ENCODE peak calls at places on chromosomes 5 and 9, in ten cellular contexts. T, G, A, C, N, J, E, U, X and R are unnamed samples.
A peak's percentile ranks its signal among the peaks of the same experiment; 100 is the strongest.

GRCh38 chr9:113511047-113511521 is 47.6 kb downstream of the RGS3 start:
- DNase-seq in N (no peak), U (no peak), X (no peak), J (no peak), C (no peak), G (no peak), E (no peak), A (no peak), T (no peak), R (no peak)

GRCh38 chr5:1317921-1318565 is 23.2 kb upstream of the TERT start:
- DNase-seq in U (no peak), J (no peak), N (no peak), G (no peak), C (no peak), A (no peak), T (no peak), X (no peak), E (no peak), R (peak; percentile 5)

GRCh38 chr9:137277329-137278041 is at the start of gene TOR4A:
- DNase-seq in J (peak; percentile 80), U (peak; percentile 75), G (peak; percentile 90), E (peak; percentile 86), A (peak; percentile 86), X (peak; percentile 95), C (peak; percentile 90), T (peak; percentile 91), N (peak; percentile 87), R (peak; percentile 73)

GRCh38 chr5:29037716-29038115 is 1999.3 kb upstream of the CDH9 start:
- DNase-seq in E (no peak), C (no peak), T (no peak), N (no peak), J (no peak), X (no peak), A (no peak), U (no peak), G (no peak), R (no peak)

GRCh38 chr5:133108481-133108921 is 56.7 kb downstream of the HSPA4 start:
- DNase-seq in U (no peak), G (peak; percentile 69), X (no peak), N (no peak), T (no peak), E (no peak), C (no peak), A (no peak), J (no peak), R (no peak)

GRCh38 chr9:87812375-87813118 is 70.1 kb upstream of the SPATA31E1 start:
- DNase-seq in T (peak; percentile 41), C (peak; percentile 39), N (peak; percentile 49), A (peak; percentile 66), E (peak; percentile 49), X (peak; percentile 88), G (peak; percentile 3), U (peak; percentile 55), J (no peak), R (no peak)

GRCh38 chr9:7095054-7095453 is 337.3 kb downstream of the KDM4C start:
- DNase-seq in U (no peak), G (peak; percentile 4), J (no peak), X (no peak), T (no peak), A (no peak), C (no peak), E (no peak), N (no peak), R (no peak)

GRCh38 chr5:111280282-111280901 is 56.2 kb downstream of the CAMK4 start:
- DNase-seq in J (no peak), A (no peak), N (no peak), U (no peak), G (no peak), E (no peak), C (no peak), T (no peak), X (no peak), R (no peak)

GRCh38 chr5:62051747-62052146 is 254.3 kb upstream of the KIF2A start:
- DNase-seq in U (no peak), X (no peak), C (no peak), T (no peak), G (no peak), E (no peak), N (no peak), J (no peak), A (no peak), R (no peak)

GRCh38 chr5:148343603-148344230 is 8.4 kb downstream of the SPINK9 start:
- DNase-seq in X (no peak), J (no peak), G (no peak), T (no peak), C (no peak), A (no peak), E (no peak), U (no peak), N (no peak), R (no peak)

GRCh38 chr5:1657161-1657741 is 133.5 kb upstream of the LPCAT1 start:
- DNase-seq in G (no peak), N (no peak), C (peak; percentile 29), X (no peak), J (no peak), T (no peak), U (no peak), E (no peak), A (no peak), R (no peak)

GRCh38 chr9:19050637-19051591 is 1.7 kb downstream of the RRAGA start:
- DNase-seq in N (peak; percentile 11), U (no peak), E (peak; percentile 14), A (no peak), X (no peak), G (peak; percentile 12), C (no peak), J (no peak), T (no peak), R (no peak)

GRCh38 chr9:112719696-112720095 is 1.8 kb upstream of the INIP start:
- DNase-seq in T (no peak), U (no peak), C (no peak), N (no peak), X (peak; percentile 65), J (no peak), A (peak; percentile 10), E (peak; percentile 19), G (no peak), R (no peak)

GRCh38 chr5:129345213-129345925 is 114.7 kb upstream of the ADAMTS19 start:
- DNase-seq in X (no peak), C (no peak), E (no peak), N (no peak), A (no peak), T (no peak), U (no peak), J (no peak), G (no peak), R (no peak)

GRCh38 chr5:131634996-131635754 is at the start of gene RAPGEF6:
- DNase-seq in A (peak; percentile 100), C (peak; percentile 99), T (peak; percentile 99), E (peak; percentile 97), J (peak; percentile 100), U (peak; percentile 98), X (peak; percentile 100), G (peak; percentile 100), N (peak; percentile 100), R (peak; percentile 100)

GRCh38 chr5:158670199-158670598 is 429.5 kb downstream of the EBF1 start:
- DNase-seq in T (no peak), X (no peak), A (no peak), U (no peak), J (no peak), N (no peak), C (no peak), E (no peak), G (peak; percentile 19), R (peak; percentile 28)

GRCh38 chr9:130672933-130673615 is 8.7 kb downstream of the PRDM12 start:
- DNase-seq in J (no peak), T (no peak), N (no peak), G (no peak), E (no peak), C (no peak), U (no peak), X (no peak), A (no peak), R (no peak)

GRCh38 chr5:95806687-95807086 is 15.8 kb downstream of the GLRX start:
- DNase-seq in X (no peak), T (no peak), C (no peak), A (no peak), E (no peak), U (no peak), N (no peak), J (no peak), G (no peak), R (no peak)
- H2AFZ ChIP-seq in X (no peak overlapping the region), T (no peak overlapping the region), C (no peak overlapping the region), A (no peak overlapping the region), E (no peak overlapping the region), U (no peak overlapping the region), N (no peak overlapping the region), J (no peak overlapping the region), G (no peak overlapping the region), R (no peak overlapping the region)

GRCh38 chr5:149838881-149839739 is 105.5 kb downstream of the PDE6A start:
- DNase-seq in E (peak; percentile 93), A (peak; percentile 78), G (no peak), J (peak; percentile 22), U (no peak), T (peak; percentile 77), X (peak; percentile 87), N (peak; percentile 52), C (peak; percentile 68), R (no peak)
- H2AFZ ChIP-seq in E (no peak overlapping the region), A (peak overlapping the region; percentile 2), G (no peak overlapping the region), J (no peak overlapping the region), U (no peak overlapping the region), T (no peak overlapping the region), X (no peak overlapping the region), N (no peak overlapping the region), C (no peak overlapping the region), R (no peak overlapping the region)

DNA sequence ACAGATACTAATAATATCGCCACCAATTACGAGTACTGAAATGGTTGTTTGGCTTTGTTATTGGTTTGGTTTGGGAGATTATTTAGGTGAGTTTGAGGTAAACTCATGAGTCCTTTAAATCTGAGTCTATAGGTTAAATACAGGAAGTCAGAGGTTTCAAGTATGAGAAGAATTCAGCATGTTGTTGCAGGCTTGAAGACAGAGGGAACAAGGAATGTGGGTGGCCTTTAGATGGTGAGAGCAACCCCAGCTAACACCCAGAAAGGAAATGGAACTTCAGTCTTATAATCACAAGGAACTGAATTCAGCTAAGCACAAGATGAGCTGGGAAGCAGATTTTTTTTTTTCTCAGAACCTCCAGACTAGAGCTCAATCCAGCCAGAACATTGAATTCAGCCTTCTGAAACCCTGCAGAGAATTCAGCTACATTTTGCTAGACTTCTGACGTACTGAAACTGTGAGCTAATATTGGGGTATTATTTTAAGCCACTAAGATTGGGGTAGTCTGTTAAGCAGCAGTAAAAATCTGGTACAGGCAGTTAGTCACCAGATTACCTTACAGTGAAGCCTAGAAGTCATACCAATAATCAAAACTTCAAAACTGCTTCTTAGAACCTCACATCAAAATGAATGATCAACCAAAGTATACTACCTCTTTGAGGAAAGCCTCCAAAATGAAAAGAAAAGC is 216.0 kb upstream of the PUM3 start:
- DNase-seq in J (no peak), E (no peak), T (no peak), X (no peak), C (no peak), U (no peak), A (no peak), G (no peak), N (no peak), R (peak; percentile 48)
- H2AFZ ChIP-seq in J (no peak overlapping the region), E (no peak overlapping the region), T (no peak overlapping the region), X (no peak overlapping the region), C (no peak overlapping the region), U (peak overlapping the region; percentile 39), A (no peak overlapping the region), G (no peak overlapping the region), N (no peak overlapping the region), R (peak overlapping the region; percentile 1)

DNA sequence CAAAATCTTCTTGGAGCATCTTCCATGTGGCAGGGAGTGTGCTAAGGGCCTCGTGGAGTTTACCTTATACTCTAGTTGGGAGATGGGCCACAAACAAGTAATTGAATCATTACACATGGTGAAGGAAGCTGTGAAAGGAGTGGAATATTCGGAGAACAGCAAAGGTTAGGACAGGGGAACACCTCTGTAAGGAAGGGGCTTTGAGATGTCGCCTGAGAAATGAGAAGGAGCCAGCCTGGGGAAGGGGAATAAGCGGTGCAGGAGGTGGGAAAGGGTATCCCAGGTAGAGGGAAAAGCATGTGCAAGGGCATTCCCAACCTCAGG is 2.2 kb upstream of the STOM start:
- DNase-seq in A (no peak), G (no peak), U (no peak), E (no peak), X (no peak), N (no peak), C (no peak), T (no peak), J (no peak), R (no peak)
- H2AFZ ChIP-seq in A (no peak overlapping the region), G (no peak overlapping the region), U (no peak overlapping the region), E (peak overlapping the region; percentile 51), X (no peak overlapping the region), N (no peak overlapping the region), C (no peak overlapping the region), T (no peak overlapping the region), J (no peak overlapping the region), R (no peak overlapping the region)